ENCODE peak calls at places on chromosomes 16 and 17, in nine cellular contexts. M, X, W, N, P, K, Q, B and Y are unnamed samples.

GRCh38 chr16:54456291-54456690 is 169.7 kb upstream of the IRX3 start:
- DNase-seq in M (no peak), X (no peak), W (no peak), N (no peak), P (no peak), K (no peak), Q (no peak), B (no peak), Y (no peak)

GRCh38 chr17:1301546-1301945 is 22.1 kb downstream of the TRARG1 start:
- DNase-seq in M (no peak), X (no peak), W (no peak), N (no peak), P (no peak), K (no peak), Q (no peak), B (no peak), Y (no peak)

GRCh38 chr16:68342620-68343019 is 31.8 kb downstream of the PRMT7 start:
- DNase-seq in M (peak; percentile 29), X (no peak), W (no peak), N (no peak), P (no peak), K (no peak), Q (no peak), B (no peak), Y (no peak)

GRCh38 chr17:41512789-41513547 is 5.7 kb downstream of the KRT15 start:
- DNase-seq in M (no peak), X (no peak), W (no peak), N (no peak), P (no peak), K (no peak), Q (no peak), B (no peak), Y (no peak)

GRCh38 chr17:67629963-67630320 is 87.8 kb upstream of the NOL11 start:
- DNase-seq in M (peak; percentile 64), X (no peak), W (no peak), N (no peak), P (no peak), K (peak; percentile 84), Q (no peak), B (no peak), Y (peak; percentile 26)

GRCh38 chr16:57608462-57609113 is 19.8 kb upstream of the ADGRG1 start:
- DNase-seq in M (no peak), X (no peak), W (no peak), N (no peak), P (no peak), K (no peak), Q (no peak), B (no peak), Y (peak; percentile 61)

GRCh38 chr17:54277868-54278267 is 455.1 kb downstream of the KIF2B start:
- DNase-seq in M (no peak), X (no peak), W (no peak), N (no peak), P (no peak), K (no peak), Q (no peak), B (no peak), Y (no peak)

GRCh38 chr17:2636169-2636930 is 42.9 kb downstream of the PAFAH1B1 start:
- DNase-seq in M (no peak), X (no peak), W (no peak), N (no peak), P (no peak), K (no peak), Q (no peak), B (no peak), Y (no peak)

GRCh38 chr16:1979271-1980025 is 1.8 kb downstream of the NOXO1 start:
- DNase-seq in M (peak; percentile 78), X (no peak), W (peak; percentile 75), N (peak; percentile 84), P (peak; percentile 85), K (no peak), Q (peak; percentile 93), B (no peak), Y (peak; percentile 90)

GRCh38 chr16:85197611-85198566 is 85.6 kb upstream of the CIBAR2 start:
- DNase-seq in M (no peak), X (no peak), W (no peak), N (no peak), P (no peak), K (no peak), Q (no peak), B (no peak), Y (peak; percentile 63)

GRCh38 chr16:69057400-69058378 is 47.8 kb upstream of the HAS3 start:
- DNase-seq in M (no peak), X (peak; percentile 61), W (peak; percentile 50), N (no peak), P (no peak), K (peak; percentile 80), Q (no peak), B (no peak), Y (peak; percentile 66)

GRCh38 chr17:50170662-50171370 is 5.0 kb downstream of the SGCA start:
- DNase-seq in M (no peak), X (no peak), W (no peak), N (no peak), P (no peak), K (no peak), Q (no peak), B (peak; percentile 84), Y (no peak)

GRCh38 chr16:79173101-79173500 is 427.4 kb downstream of the MAF start:
- DNase-seq in M (no peak), X (no peak), W (no peak), N (no peak), P (no peak), K (no peak), Q (no peak), B (no peak), Y (no peak)

GRCh38 chr17:20203761-20204263 is 194.7 kb downstream of the SPECC1 start:
- DNase-seq in M (no peak), X (no peak), W (no peak), N (no peak), P (no peak), K (no peak), Q (no peak), B (no peak), Y (no peak)

GRCh38 chr16:20260215-20261009 is 66.9 kb downstream of the GP2 start:
- DNase-seq in M (no peak), X (no peak), W (no peak), N (no peak), P (no peak), K (no peak), Q (no peak), B (no peak), Y (no peak)

GRCh38 chr16:30183961-30184429 is 593 bp downstream of the CORO1A start:
- DNase-seq in M (peak; percentile 16), X (peak; percentile 19), W (no peak), N (no peak), P (peak; percentile 57), K (no peak), Q (peak; percentile 53), B (no peak), Y (peak; percentile 41)

GRCh38 chr17:16287563-16288027 is 65.7 kb downstream of the CENPV start:
- DNase-seq in M (no peak), X (no peak), W (no peak), N (no peak), P (no peak), K (peak; percentile 79), Q (peak; percentile 37), B (no peak), Y (no peak)

GRCh38 chr17:73589096-73589980 is 54.9 kb downstream of the SDK2 start:
- DNase-seq in M (no peak), X (no peak), W (no peak), N (no peak), P (no peak), K (no peak), Q (no peak), B (no peak), Y (no peak)

GRCh38 chr17:76696763-76697701 is 13.7 kb downstream of the MXRA7 start:
- DNase-seq in M (no peak), X (no peak), W (no peak), N (no peak), P (no peak), K (no peak), Q (no peak), B (peak; percentile 42), Y (no peak)

GRCh38 chr16:66908762-66909559 is 9.7 kb downstream of the CDH16 start:
- DNase-seq in M (no peak), X (no peak), W (no peak), N (no peak), P (no peak), K (no peak), Q (no peak), B (no peak), Y (no peak)

GRCh38 chr16:66910175-66910940 is 8.3 kb downstream of the CDH16 start:
- DNase-seq in M (no peak), X (no peak), W (no peak), N (no peak), P (no peak), K (no peak), Q (no peak), B (no peak), Y (no peak)

GRCh38 chr16:66911801-66912200 is 6.9 kb downstream of the CDH16 start:
- DNase-seq in M (no peak), X (no peak), W (no peak), N (no peak), P (no peak), K (no peak), Q (no peak), B (no peak), Y (no peak)

GRCh38 chr16:66913081-66913480 is 5.6 kb downstream of the CDH16 start:
- DNase-seq in M (peak; percentile 75), X (no peak), W (no peak), N (no peak), P (no peak), K (no peak), Q (no peak), B (no peak), Y (no peak)

GRCh38 chr16:66911112-66911511 is 7.6 kb downstream of the CDH16 start:
- DNase-seq in M (no peak), X (no peak), W (no peak), N (no peak), P (no peak), K (no peak), Q (no peak), B (no peak), Y (no peak)
- H3K27ac ChIP-seq in M (no peak overlapping the region), X (no peak overlapping the region), W (no peak overlapping the region), N (no peak overlapping the region), P (no peak overlapping the region), K (no peak overlapping the region), Q (no peak overlapping the region), B (no peak overlapping the region), Y (no peak overlapping the region)

GRCh38 chr17:3956558-3956957 is 7.7 kb downstream of the ATP2A3 start:
- DNase-seq in M (peak; percentile 41), X (no peak), W (no peak), N (no peak), P (no peak), K (no peak), Q (no peak), B (no peak), Y (no peak)
- H3K4me1 ChIP-seq in M (peaks cover 44% of the 10 kb centered on the region), X (no peaks in the 10 kb centered on the region), W (peaks cover 10% of the 10 kb centered on the region), N (no peaks in the 10 kb centered on the region), P (peaks cover 14% of the 10 kb centered on the region), K (peaks cover 5% of the 10 kb centered on the region), Q (peaks cover 27% of the 10 kb centered on the region), B (no peaks in the 10 kb centered on the region), Y (peaks cover 26% of the 10 kb centered on the region)

GRCh38 chr16:51134876-51135275 is 16.2 kb downstream of the SALL1 start:
- DNase-seq in M (peak; percentile 48), X (no peak), W (no peak), N (no peak), P (no peak), K (no peak), Q (no peak), B (no peak), Y (no peak)
- TF ChIP-seq CTCF in M (no peak), X (no peak), W (no peak), N (no peak), P (no peak), K (no peak), Q (no peak), B (no peak), Y (no peak)

GRCh38 chr16:74999208-74999682 is 421 bp downstream of the ZNRF1 start:
- DNase-seq in M (peak; percentile 36), X (peak; percentile 62), W (peak; percentile 10), N (no peak), P (no peak), K (no peak), Q (no peak), B (no peak), Y (peak; percentile 41)
- H3K27ac ChIP-seq in M (peak overlapping the region; percentile 79), X (peak overlapping the region; percentile 89), W (peak overlapping the region; percentile 82), N (peak overlapping the region; percentile 86), P (peak overlapping the region; percentile 94), K (no peak overlapping the region), Q (peak overlapping the region; percentile 89), B (peak overlapping the region; percentile 88), Y (peak overlapping the region; percentile 94)